ENCODE peak calls at places on chromosomes 6 and 20, in nine cellular contexts. O, Q, J, P, V, C, F, W and Y are unnamed samples.
A peak's percentile ranks its signal among the peaks of the same experiment; 100 is the strongest.

GRCh38 chr6:162343902-162344226 is 383.7 kb downstream of the PRKN start:
- DNase-seq in O (no peak), Q (no peak), J (no peak), P (no peak), V (peak; percentile 6), C (peak; percentile 55), F (no peak), W (no peak), Y (no peak)

GRCh38 chr6:110367825-110368224 is 9.7 kb upstream of the METTL24 start:
- DNase-seq in O (no peak), Q (no peak), J (no peak), P (no peak), V (no peak), C (no peak), F (no peak), W (no peak), Y (no peak)

GRCh38 chr6:146700078-146700686 is 101.4 kb downstream of the ADGB start:
- DNase-seq in O (peak; percentile 78), Q (no peak), J (no peak), P (peak; percentile 86), V (peak; percentile 91), C (peak; percentile 89), F (no peak), W (peak; percentile 89), Y (no peak)

GRCh38 chr6:152380993-152381898 is 255.9 kb downstream of the SYNE1 start:
- DNase-seq in O (peak; percentile 18), Q (peak; percentile 74), J (peak; percentile 70), P (peak; percentile 44), V (peak; percentile 83), C (peak; percentile 84), F (no peak), W (peak; percentile 95), Y (peak; percentile 92)

GRCh38 chr20:33721391-33722140 is 1.5 kb upstream of the PXMP4 start:
- DNase-seq in O (no peak), Q (no peak), J (no peak), P (no peak), V (no peak), C (no peak), F (no peak), W (no peak), Y (no peak)

GRCh38 chr20:57469418-57470211 is 55.3 kb downstream of the CTCFL start:
- DNase-seq in O (no peak), Q (no peak), J (peak; percentile 55), P (no peak), V (no peak), C (no peak), F (no peak), W (peak; percentile 86), Y (peak; percentile 38)

GRCh38 chr6:14175031-14175430 is 57.5 kb downstream of the CD83 start:
- DNase-seq in O (no peak), Q (no peak), J (no peak), P (no peak), V (no peak), C (no peak), F (no peak), W (no peak), Y (no peak)

GRCh38 chr20:35312348-35312747 is 20.1 kb upstream of the FAM83C start:
- DNase-seq in O (no peak), Q (no peak), J (no peak), P (no peak), V (no peak), C (no peak), F (no peak), W (no peak), Y (no peak)

GRCh38 chr20:62201173-62202082 is 18.6 kb downstream of the MTG2 start:
- DNase-seq in O (no peak), Q (peak; percentile 39), J (peak; percentile 6), P (no peak), V (no peak), C (no peak), F (no peak), W (no peak), Y (peak; percentile 68)

GRCh38 chr6:109705258-109705657 is 14.2 kb downstream of the FIG4 start:
- DNase-seq in O (peak; percentile 80), Q (peak; percentile 78), J (peak; percentile 75), P (peak; percentile 84), V (peak; percentile 87), C (peak; percentile 83), F (peak; percentile 32), W (peak; percentile 80), Y (peak; percentile 85)

GRCh38 chr6:16846399-16846778 is 85.1 kb upstream of the ATXN1 start:
- DNase-seq in O (no peak), Q (no peak), J (no peak), P (no peak), V (no peak), C (no peak), F (no peak), W (no peak), Y (no peak)

GRCh38 chr6:4554645-4555044 is 221.6 kb upstream of the CDYL start:
- DNase-seq in O (no peak), Q (no peak), J (no peak), P (no peak), V (no peak), C (no peak), F (no peak), W (no peak), Y (no peak)

GRCh38 chr6:21914121-21914973 is 320.8 kb downstream of the SOX4 start:
- DNase-seq in O (peak; percentile 65), Q (peak; percentile 85), J (peak; percentile 69), P (peak; percentile 57), V (peak; percentile 95), C (peak; percentile 82), F (no peak), W (no peak), Y (peak; percentile 92)

GRCh38 chr6:84762220-84762940 is 2.0 kb downstream of the TBX18 start:
- DNase-seq in O (no peak), Q (no peak), J (peak; percentile 22), P (no peak), V (no peak), C (no peak), F (no peak), W (no peak), Y (peak; percentile 53)

GRCh38 chr20:45919951-45920794 is 8.2 kb upstream of the PLTP start:
- DNase-seq in O (no peak), Q (no peak), J (no peak), P (no peak), V (no peak), C (no peak), F (no peak), W (no peak), Y (no peak)

GRCh38 chr20:45919536-45919933 is 7.6 kb upstream of the PLTP start:
- DNase-seq in O (no peak), Q (no peak), J (peak; percentile 74), P (peak; percentile 54), V (peak; percentile 67), C (peak; percentile 55), F (no peak), W (peak; percentile 88), Y (no peak)

GRCh38 chr20:45921618-45922189 is 9.7 kb upstream of the PLTP start:
- DNase-seq in O (no peak), Q (no peak), J (no peak), P (no peak), V (no peak), C (no peak), F (no peak), W (no peak), Y (no peak)

GRCh38 chr20:45918779-45919535 is 7.0 kb upstream of the PLTP start:
- DNase-seq in O (peak; percentile 22), Q (no peak), J (no peak), P (no peak), V (peak; percentile 66), C (no peak), F (no peak), W (no peak), Y (no peak)

DNA sequence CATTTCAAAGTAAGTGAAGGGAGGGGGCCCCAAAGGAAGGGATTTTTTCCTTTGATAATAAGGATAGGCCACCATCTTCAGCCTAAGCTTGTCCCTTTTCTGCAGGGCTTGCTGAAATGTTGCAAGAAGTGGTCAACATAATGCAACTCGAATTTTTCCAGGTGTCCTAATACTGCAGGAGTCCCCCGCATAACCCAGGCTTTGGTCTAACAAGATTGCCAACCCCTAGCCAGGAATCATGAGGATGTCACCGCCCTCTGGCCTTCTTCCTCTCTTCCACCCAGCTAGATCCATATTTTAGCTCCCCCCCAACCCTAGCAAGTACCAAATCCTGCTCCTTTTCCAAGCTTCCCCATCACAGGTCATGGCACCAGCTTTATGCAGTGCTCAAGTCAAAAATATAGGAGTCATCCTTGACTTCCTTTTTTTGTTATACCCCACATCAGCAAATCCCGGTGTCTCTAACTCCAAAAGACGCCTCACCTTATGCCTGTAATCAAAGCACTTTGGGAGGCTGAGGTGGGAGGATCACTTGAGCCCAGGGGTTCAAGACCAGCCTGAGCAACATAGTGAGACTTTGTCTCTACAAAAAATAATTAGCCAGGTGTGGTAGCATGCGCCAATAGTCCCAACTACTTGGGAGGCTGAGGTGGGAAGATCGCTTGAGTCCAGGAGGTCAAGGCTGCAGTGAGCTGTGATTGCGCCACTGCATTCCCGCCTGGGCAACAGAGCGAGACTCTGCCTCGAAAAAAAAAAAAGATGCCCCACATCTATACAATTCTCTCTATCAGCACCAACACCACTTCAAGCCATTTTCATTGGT is 9.1 kb upstream of the PLTP start:
- DNase-seq in O (peak; percentile 42), Q (no peak), J (no peak), P (no peak), V (no peak), C (no peak), F (no peak), W (no peak), Y (no peak)
- H3K27ac ChIP-seq in O (no peak overlapping the region), Q (peak overlapping the region; percentile 69), J (peak overlapping the region; percentile 83), P (no peak overlapping the region), V (no peak overlapping the region), C (no peak overlapping the region), F (no peak overlapping the region), W (no peak overlapping the region), Y (no peak overlapping the region)

DNA sequence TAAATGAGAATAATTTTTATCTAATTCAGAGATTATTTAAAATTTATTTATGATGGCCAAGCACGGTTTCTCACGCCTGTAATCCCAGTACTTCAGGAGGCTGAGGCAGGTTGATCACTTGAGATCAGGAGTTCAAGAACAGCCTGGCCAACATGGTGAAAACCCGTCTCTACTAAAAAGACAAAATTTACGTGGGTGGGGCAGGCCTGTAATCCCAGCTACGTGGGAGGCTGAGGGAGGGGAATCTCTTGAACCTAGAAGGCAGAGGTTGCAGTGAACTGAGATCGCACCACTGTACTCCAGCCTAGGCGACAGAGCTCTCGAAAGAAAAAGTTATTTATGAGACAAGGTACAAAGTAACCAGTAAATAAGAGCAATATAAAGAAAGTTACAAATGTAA is 59.5 kb upstream of the AGPAT4 start:
- DNase-seq in O (no peak), Q (no peak), J (no peak), P (no peak), V (no peak), C (no peak), F (no peak), W (no peak), Y (no peak)
- H3K4me1 ChIP-seq in O (no peaks in the 10 kb centered on the region), Q (no peaks in the 10 kb centered on the region), J (no peaks in the 10 kb centered on the region), P (no peaks in the 10 kb centered on the region), V (no peaks in the 10 kb centered on the region), C (no peaks in the 10 kb centered on the region), F (no peaks in the 10 kb centered on the region), W (no peaks in the 10 kb centered on the region), Y (no peaks in the 10 kb centered on the region)

GRCh38 chr6:47690791-47691190 is 7.6 kb upstream of the ADGRF4 start:
- DNase-seq in O (no peak), Q (no peak), J (no peak), P (no peak), V (no peak), C (no peak), F (no peak), W (no peak), Y (no peak)
- H3K27ac ChIP-seq in O (no peak overlapping the region), Q (no peak overlapping the region), J (no peak overlapping the region), P (no peak overlapping the region), V (no peak overlapping the region), C (no peak overlapping the region), F (no peak overlapping the region), W (no peak overlapping the region), Y (no peak overlapping the region)

GRCh38 chr6:150253489-150253888 is 110.6 kb downstream of the PPP1R14C start:
- DNase-seq in O (no peak), Q (no peak), J (no peak), P (no peak), V (no peak), C (no peak), F (no peak), W (no peak), Y (no peak)
- H3K4me1 ChIP-seq in O (peaks cover 6% of the 10 kb centered on the region), Q (no peaks in the 10 kb centered on the region), J (no peaks in the 10 kb centered on the region), P (no peaks in the 10 kb centered on the region), V (no peaks in the 10 kb centered on the region), C (no peaks in the 10 kb centered on the region), F (no peaks in the 10 kb centered on the region), W (no peaks in the 10 kb centered on the region), Y (no peaks in the 10 kb centered on the region)